ENCODE peak calls at places on chromosome X, in seven cellular contexts. One of them, this sample, is unnamed.

GRCh38 chrX:13377537-13377936 is 57.7 kb upstream of the ATXN3L start:
- DNase-seq in endodermal cell: no peak
- DNase-seq in right atrium auricular region: no peak
- DNase-seq in heart left ventricle: peak
- DNase-seq in choroid plexus epithelial cell: peak
- DNase-seq in MCF 10A: peak
- DNase-seq in gastrocnemius medialis: no peak
- DNase-seq in this sample: no peak

GRCh38 chrX:16112428-16112827 is 10.9 kb upstream of the GRPR start:
- DNase-seq in right atrium auricular region: no peak
- DNase-seq in heart left ventricle: no peak
- DNase-seq in MCF 10A: no peak
- DNase-seq in choroid plexus epithelial cell: peak
- DNase-seq in gastrocnemius medialis: no peak
- DNase-seq in endodermal cell: no peak
- DNase-seq in this sample: no peak

GRCh38 chrX:46554942-46555341 is 9.7 kb upstream of the ZNF674 start:
- DNase-seq in endodermal cell: no peak
- DNase-seq in MCF 10A: no peak
- DNase-seq in heart left ventricle: no peak
- DNase-seq in gastrocnemius medialis: no peak
- DNase-seq in choroid plexus epithelial cell: peak
- DNase-seq in right atrium auricular region: no peak
- DNase-seq in this sample: no peak

GRCh38 chrX:109936114-109936513 is 66.8 kb upstream of the TMEM164 start:
- DNase-seq in MCF 10A: peak
- DNase-seq in endodermal cell: no peak
- DNase-seq in gastrocnemius medialis: no peak
- DNase-seq in heart left ventricle: no peak
- DNase-seq in right atrium auricular region: no peak
- DNase-seq in choroid plexus epithelial cell: peak
- DNase-seq in this sample: no peak

GRCh38 chrX:45240334-45240733 is 39.7 kb upstream of the DIPK2B start:
- DNase-seq in choroid plexus epithelial cell: no peak
- DNase-seq in endodermal cell: no peak
- DNase-seq in gastrocnemius medialis: no peak
- DNase-seq in MCF 10A: peak
- DNase-seq in right atrium auricular region: no peak
- DNase-seq in heart left ventricle: no peak
- DNase-seq in this sample: no peak

GRCh38 chrX:129612396-129612795 is 42.4 kb downstream of the APLN start:
- DNase-seq in MCF 10A: no peak
- DNase-seq in endodermal cell: no peak
- DNase-seq in choroid plexus epithelial cell: no peak
- DNase-seq in right atrium auricular region: no peak
- DNase-seq in heart left ventricle: no peak
- DNase-seq in gastrocnemius medialis: no peak
- DNase-seq in this sample: no peak

GRCh38 chrX:123475068-123475724 is 257.7 kb downstream of the THOC2 start:
- DNase-seq in endodermal cell: no peak
- DNase-seq in heart left ventricle: no peak
- DNase-seq in gastrocnemius medialis: no peak
- DNase-seq in MCF 10A: peak
- DNase-seq in choroid plexus epithelial cell: no peak
- DNase-seq in right atrium auricular region: no peak
- DNase-seq in this sample: no peak

GRCh38 chrX:40478457-40479065 is 102.2 kb upstream of the ATP6AP2 start:
- DNase-seq in heart left ventricle: no peak
- DNase-seq in MCF 10A: no peak
- DNase-seq in gastrocnemius medialis: no peak
- DNase-seq in endodermal cell: no peak
- DNase-seq in choroid plexus epithelial cell: no peak
- DNase-seq in right atrium auricular region: no peak
- DNase-seq in this sample: no peak

GRCh38 chrX:153057281-153057680 is 1.0 kb downstream of the PNMA3 start:
- DNase-seq in gastrocnemius medialis: no peak
- DNase-seq in right atrium auricular region: no peak
- DNase-seq in heart left ventricle: no peak
- DNase-seq in MCF 10A: no peak
- DNase-seq in choroid plexus epithelial cell: no peak
- DNase-seq in endodermal cell: no peak
- DNase-seq in this sample: no peak